ENCODE peak calls at places on chromosomes 16 and 17, in nine cellular contexts. One of them, this sample, is unnamed.

GRCh38 chr16:85460983-85461813 is 151.9 kb upstream of the GSE1 start:
- DNase-seq in right lobe of liver: no peak
- DNase-seq in A549: peak; percentile 43
- DNase-seq in adrenal gland: no peak
- DNase-seq in heart left ventricle: no peak
- DNase-seq in body of pancreas: peak; percentile 44
- DNase-seq in tibial nerve: no peak
- DNase-seq in Peyer's patch: no peak
- DNase-seq in IMR-90: peak; percentile 56
- DNase-seq in this sample: no peak

GRCh38 chr16:89685916-89686315 is 573 bp upstream of the CDK10 start:
- DNase-seq in body of pancreas: no peak
- DNase-seq in tibial nerve: no peak
- DNase-seq in heart left ventricle: no peak
- DNase-seq in Peyer's patch: no peak
- DNase-seq in adrenal gland: no peak
- DNase-seq in A549: no peak
- DNase-seq in right lobe of liver: peak; percentile 52
- DNase-seq in IMR-90: no peak
- DNase-seq in this sample: no peak

GRCh38 chr17:37818689-37819088 is 73.8 kb upstream of the HNF1B start:
- DNase-seq in heart left ventricle: no peak
- DNase-seq in Peyer's patch: no peak
- DNase-seq in body of pancreas: peak; percentile 76
- DNase-seq in tibial nerve: no peak
- DNase-seq in IMR-90: peak; percentile 89
- DNase-seq in adrenal gland: peak; percentile 42
- DNase-seq in A549: peak; percentile 59
- DNase-seq in right lobe of liver: no peak
- DNase-seq in this sample: peak; percentile 38

GRCh38 chr17:4607773-4608187 is 23.5 kb downstream of the SMTNL2 start:
- DNase-seq in IMR-90: peak; percentile 49
- DNase-seq in right lobe of liver: peak; percentile 70
- DNase-seq in tibial nerve: peak; percentile 73
- DNase-seq in heart left ventricle: peak; percentile 76
- DNase-seq in adrenal gland: peak; percentile 87
- DNase-seq in Peyer's patch: no peak
- DNase-seq in A549: no peak
- DNase-seq in body of pancreas: peak; percentile 58
- DNase-seq in this sample: no peak

GRCh38 chr17:13426991-13427390 is 174.7 kb downstream of the HS3ST3A1 start:
- DNase-seq in A549: no peak
- DNase-seq in tibial nerve: no peak
- DNase-seq in heart left ventricle: no peak
- DNase-seq in adrenal gland: no peak
- DNase-seq in body of pancreas: no peak
- DNase-seq in IMR-90: no peak
- DNase-seq in right lobe of liver: no peak
- DNase-seq in Peyer's patch: no peak
- DNase-seq in this sample: no peak

GRCh38 chr17:79115487-79115886 is 40.9 kb downstream of the ENGASE start:
- DNase-seq in A549: no peak
- DNase-seq in Peyer's patch: no peak
- DNase-seq in right lobe of liver: no peak
- DNase-seq in heart left ventricle: no peak
- DNase-seq in adrenal gland: no peak
- DNase-seq in IMR-90: no peak
- DNase-seq in tibial nerve: no peak
- DNase-seq in body of pancreas: no peak
- DNase-seq in this sample: no peak

GRCh38 chr16:27461483-27462171 is 59.7 kb downstream of the IL21R start:
- DNase-seq in tibial nerve: no peak
- DNase-seq in Peyer's patch: no peak
- DNase-seq in A549: no peak
- DNase-seq in adrenal gland: no peak
- DNase-seq in IMR-90: peak; percentile 54
- DNase-seq in heart left ventricle: no peak
- DNase-seq in right lobe of liver: no peak
- DNase-seq in body of pancreas: no peak
- DNase-seq in this sample: no peak

GRCh38 chr17:58191259-58191896 is 1.1 kb upstream of the EPX start:
- DNase-seq in adrenal gland: no peak
- DNase-seq in tibial nerve: no peak
- DNase-seq in IMR-90: no peak
- DNase-seq in right lobe of liver: no peak
- DNase-seq in heart left ventricle: no peak
- DNase-seq in Peyer's patch: no peak
- DNase-seq in body of pancreas: no peak
- DNase-seq in A549: peak; percentile 23
- DNase-seq in this sample: no peak

GRCh38 chr16:648071-648785 is 937 bp upstream of the WDR90 start:
- DNase-seq in right lobe of liver: peak; percentile 95
- DNase-seq in body of pancreas: peak; percentile 93
- DNase-seq in tibial nerve: no peak
- DNase-seq in heart left ventricle: no peak
- DNase-seq in adrenal gland: peak; percentile 73
- DNase-seq in Peyer's patch: peak; percentile 93
- DNase-seq in A549: peak; percentile 54
- DNase-seq in IMR-90: no peak
- DNase-seq in this sample: no peak

DNA sequence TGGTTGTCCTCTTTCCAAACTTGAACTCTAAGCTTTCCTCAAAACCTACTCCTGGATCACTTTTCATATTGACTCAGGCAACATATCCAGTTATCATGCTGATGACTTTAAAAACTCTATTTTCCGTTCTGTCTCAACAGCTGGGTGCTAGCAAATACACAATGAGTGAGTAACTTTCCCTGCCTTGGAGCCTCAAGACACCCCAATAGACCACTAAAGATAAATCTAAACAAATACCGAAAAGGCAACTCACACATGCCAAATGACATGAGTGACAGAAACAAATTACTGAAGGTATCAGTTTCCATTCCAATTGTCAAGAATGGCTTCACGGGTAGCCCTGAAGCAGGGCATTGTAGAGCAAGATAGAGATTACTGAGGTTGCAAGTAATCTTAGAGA is 15.7 kb upstream of the TMEM101 start:
- DNase-seq in body of pancreas: no peak
- DNase-seq in adrenal gland: no peak
- DNase-seq in A549: no peak
- DNase-seq in right lobe of liver: no peak
- DNase-seq in heart left ventricle: no peak
- DNase-seq in IMR-90: no peak
- DNase-seq in tibial nerve: no peak
- DNase-seq in Peyer's patch: no peak
- DNase-seq in this sample: no peak
- H3K4me3 ChIP-seq in body of pancreas: no peak overlapping the region
- H3K4me3 ChIP-seq in adrenal gland: no peak overlapping the region
- H3K4me3 ChIP-seq in A549: no peak overlapping the region
- H3K4me3 ChIP-seq in right lobe of liver: no peak overlapping the region
- H3K4me3 ChIP-seq in heart left ventricle: no peak overlapping the region
- H3K4me3 ChIP-seq in IMR-90: no peak overlapping the region
- H3K4me3 ChIP-seq in tibial nerve: no peak overlapping the region
- H3K4me3 ChIP-seq in Peyer's patch: no peak overlapping the region
- H3K4me3 ChIP-seq in this sample: no peak overlapping the region

GRCh38 chr17:75111777-75112176 is 2.0 kb downstream of the ARMC7 start:
- DNase-seq in body of pancreas: no peak
- DNase-seq in A549: no peak
- DNase-seq in Peyer's patch: no peak
- DNase-seq in right lobe of liver: no peak
- DNase-seq in heart left ventricle: no peak
- DNase-seq in IMR-90: no peak
- DNase-seq in tibial nerve: no peak
- DNase-seq in adrenal gland: no peak
- DNase-seq in this sample: no peak

GRCh38 chr17:75108193-75108592 is 1.6 kb upstream of the ARMC7 start:
- DNase-seq in right lobe of liver: no peak
- DNase-seq in A549: no peak
- DNase-seq in body of pancreas: no peak
- DNase-seq in tibial nerve: no peak
- DNase-seq in Peyer's patch: no peak
- DNase-seq in IMR-90: no peak
- DNase-seq in heart left ventricle: no peak
- DNase-seq in adrenal gland: no peak
- DNase-seq in this sample: no peak

GRCh38 chr17:75109407-75110236 is at the start of gene ARMC7:
- DNase-seq in A549: peak; percentile 85
- DNase-seq in adrenal gland: peak; percentile 93
- DNase-seq in right lobe of liver: peak; percentile 94
- DNase-seq in heart left ventricle: peak; percentile 90
- DNase-seq in Peyer's patch: peak; percentile 95
- DNase-seq in tibial nerve: peak; percentile 79
- DNase-seq in IMR-90: peak; percentile 77
- DNase-seq in body of pancreas: peak; percentile 93
- DNase-seq in this sample: peak; percentile 92

GRCh38 chr17:75109047-75109406 is 742 bp upstream of the ARMC7 start:
- DNase-seq in right lobe of liver: no peak
- DNase-seq in adrenal gland: no peak
- DNase-seq in IMR-90: no peak
- DNase-seq in heart left ventricle: no peak
- DNase-seq in body of pancreas: no peak
- DNase-seq in Peyer's patch: no peak
- DNase-seq in A549: no peak
- DNase-seq in tibial nerve: no peak
- DNase-seq in this sample: no peak

DNA sequence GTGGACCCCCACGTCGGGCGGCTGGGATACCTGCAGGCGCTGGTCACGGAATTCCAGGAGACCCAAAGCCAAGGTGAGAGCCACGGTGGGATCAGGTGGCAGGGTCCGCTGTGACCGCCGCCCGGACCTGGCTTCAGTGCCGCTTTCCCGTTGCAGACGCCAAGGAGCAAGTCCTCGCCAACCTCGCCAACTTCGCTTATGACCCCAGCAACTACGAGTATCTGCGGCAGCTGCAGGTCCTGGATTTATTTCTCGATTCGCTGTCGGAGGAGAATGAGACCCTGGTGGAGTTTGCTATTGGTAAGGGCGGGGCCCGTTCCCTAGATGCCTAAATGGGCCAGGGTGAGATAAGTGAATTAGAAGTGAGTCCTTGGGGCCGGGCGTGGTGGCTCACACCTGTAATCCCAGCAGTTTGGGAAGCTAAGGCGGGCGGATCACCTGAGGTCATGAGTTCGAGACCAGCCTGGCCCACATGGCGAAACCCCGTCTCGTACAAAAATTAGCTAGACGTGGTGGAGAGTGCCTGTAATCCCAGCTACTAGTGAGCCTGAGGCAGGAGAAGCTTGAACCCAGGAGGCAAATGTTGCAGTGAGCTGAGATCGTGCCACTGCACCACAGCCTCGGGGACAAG is 653 bp downstream of the ARMC7 start:
- DNase-seq in Peyer's patch: peak; percentile 71
- DNase-seq in tibial nerve: no peak
- DNase-seq in A549: peak; percentile 62
- DNase-seq in right lobe of liver: no peak
- DNase-seq in adrenal gland: no peak
- DNase-seq in IMR-90: no peak
- DNase-seq in body of pancreas: peak; percentile 50
- DNase-seq in heart left ventricle: no peak
- DNase-seq in this sample: no peak
- H3K27ac ChIP-seq in Peyer's patch: peak overlapping the region; percentile 82
- H3K27ac ChIP-seq in tibial nerve: peak overlapping the region; percentile 60
- H3K27ac ChIP-seq in A549: peak overlapping the region; percentile 94
- H3K27ac ChIP-seq in right lobe of liver: peak overlapping the region; percentile 56
- H3K27ac ChIP-seq in adrenal gland: peak overlapping the region; percentile 60
- H3K27ac ChIP-seq in IMR-90: no peak overlapping the region
- H3K27ac ChIP-seq in body of pancreas: no peak overlapping the region
- H3K27ac ChIP-seq in heart left ventricle: peak overlapping the region; percentile 74
- H3K27ac ChIP-seq in this sample: peak overlapping the region; percentile 71

GRCh38 chr17:2061441-2061797 is 6.5 kb downstream of the HIC1 start:
- DNase-seq in A549: no peak
- DNase-seq in adrenal gland: peak; percentile 54
- DNase-seq in IMR-90: no peak
- DNase-seq in right lobe of liver: no peak
- DNase-seq in Peyer's patch: no peak
- DNase-seq in tibial nerve: no peak
- DNase-seq in body of pancreas: no peak
- DNase-seq in heart left ventricle: no peak
- DNase-seq in this sample: no peak

GRCh38 chr17:2063306-2064146 is 8.6 kb downstream of the HIC1 start:
- DNase-seq in adrenal gland: peak; percentile 68
- DNase-seq in body of pancreas: no peak
- DNase-seq in heart left ventricle: no peak
- DNase-seq in tibial nerve: no peak
- DNase-seq in A549: no peak
- DNase-seq in Peyer's patch: peak; percentile 31
- DNase-seq in IMR-90: peak; percentile 72
- DNase-seq in right lobe of liver: no peak
- DNase-seq in this sample: no peak

GRCh38 chr17:2064147-2064489 is 9.2 kb downstream of the HIC1 start:
- DNase-seq in right lobe of liver: no peak
- DNase-seq in A549: no peak
- DNase-seq in heart left ventricle: no peak
- DNase-seq in IMR-90: no peak
- DNase-seq in tibial nerve: no peak
- DNase-seq in adrenal gland: no peak
- DNase-seq in Peyer's patch: no peak
- DNase-seq in body of pancreas: no peak
- DNase-seq in this sample: no peak

GRCh38 chr17:2060681-2061440 is 6.0 kb downstream of the HIC1 start:
- DNase-seq in heart left ventricle: no peak
- DNase-seq in A549: no peak
- DNase-seq in adrenal gland: peak; percentile 61
- DNase-seq in IMR-90: no peak
- DNase-seq in tibial nerve: no peak
- DNase-seq in Peyer's patch: peak; percentile 50
- DNase-seq in right lobe of liver: no peak
- DNase-seq in body of pancreas: no peak
- DNase-seq in this sample: no peak

DNA sequence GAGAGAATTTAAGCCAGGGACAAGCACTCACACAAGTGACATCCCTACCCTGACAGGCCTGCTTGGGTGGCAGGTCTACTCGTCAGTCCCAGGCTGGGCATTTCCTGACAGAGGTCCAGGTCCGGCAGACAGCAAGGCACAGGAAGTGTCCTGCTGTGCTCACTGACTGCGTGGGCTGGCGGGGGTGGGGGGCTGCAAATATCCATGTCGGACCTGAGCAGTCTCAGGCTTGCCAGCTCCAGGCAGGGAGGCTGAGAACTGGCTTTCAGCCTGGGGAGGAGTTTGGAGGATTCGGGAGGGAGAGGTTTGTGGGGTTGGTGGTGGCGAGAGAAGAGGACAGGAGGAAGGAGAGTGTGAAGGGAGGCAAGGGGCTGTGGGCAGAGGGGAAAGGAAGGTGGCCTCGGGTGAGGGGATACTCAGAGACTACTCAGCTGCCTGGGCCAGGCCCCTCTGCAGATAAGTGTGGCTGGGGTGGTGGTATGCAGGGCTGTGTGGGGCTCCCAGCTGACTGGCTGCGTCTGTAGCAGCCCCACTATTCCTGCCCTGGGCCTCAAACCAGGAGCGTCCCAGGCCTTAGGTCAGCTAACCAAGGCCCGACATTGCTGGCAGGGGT is 7.8 kb downstream of the HIC1 start:
- DNase-seq in adrenal gland: peak; percentile 57
- DNase-seq in A549: no peak
- DNase-seq in tibial nerve: no peak
- DNase-seq in IMR-90: peak; percentile 49
- DNase-seq in body of pancreas: no peak
- DNase-seq in Peyer's patch: no peak
- DNase-seq in heart left ventricle: no peak
- DNase-seq in right lobe of liver: no peak
- DNase-seq in this sample: no peak
- TF ChIP-seq POLR2A in adrenal gland: no peak
- TF ChIP-seq POLR2A in A549: no peak
- TF ChIP-seq POLR2A in tibial nerve: no peak
- TF ChIP-seq POLR2A in IMR-90: peak; percentile 41
- TF ChIP-seq POLR2A in body of pancreas: no peak
- TF ChIP-seq POLR2A in Peyer's patch: no peak
- TF ChIP-seq POLR2A in heart left ventricle: no peak
- TF ChIP-seq POLR2A in right lobe of liver: no peak
- TF ChIP-seq POLR2A in this sample: no peak

GRCh38 chr16:73034374-73034773 is 13.6 kb downstream of the ZFHX3 start:
- DNase-seq in IMR-90: no peak
- DNase-seq in heart left ventricle: no peak
- DNase-seq in tibial nerve: no peak
- DNase-seq in right lobe of liver: no peak
- DNase-seq in adrenal gland: no peak
- DNase-seq in body of pancreas: no peak
- DNase-seq in Peyer's patch: no peak
- DNase-seq in A549: no peak
- DNase-seq in this sample: no peak
- H3K4me3 ChIP-seq in IMR-90: no peak overlapping the region
- H3K4me3 ChIP-seq in heart left ventricle: no peak overlapping the region
- H3K4me3 ChIP-seq in tibial nerve: no peak overlapping the region
- H3K4me3 ChIP-seq in right lobe of liver: no peak overlapping the region
- H3K4me3 ChIP-seq in adrenal gland: no peak overlapping the region
- H3K4me3 ChIP-seq in body of pancreas: no peak overlapping the region
- H3K4me3 ChIP-seq in Peyer's patch: no peak overlapping the region
- H3K4me3 ChIP-seq in A549: no peak overlapping the region
- H3K4me3 ChIP-seq in this sample: no peak overlapping the region